ENCODE peak calls at places on chromosome 14, in six cellular contexts. T is GM12865, L is activated T-cell treated with anti-CD3 and anti-CD28 coated beads for 1 hour, X is nucleus accumbens, R is T-helper 17 cell, E is NCI-H1092 treated with DMSO at 0.1 percent for 48 hours. K is an unnamed sample.

GRCh38 chr14:23482814-23483128 is 13.3 kb downstream of the NGDN start:
- DNase-seq in R (no peak), X (no peak), E (no peak), L (no peak), T (no peak), K (no peak)

GRCh38 chr14:101731187-101732080 is 30.1 kb upstream of the PPP2R5C start:
- DNase-seq in E (peak), T (peak), X (peak), L (peak), R (peak), K (peak)

GRCh38 chr14:51517116-51517515 is 134.6 kb upstream of the FRMD6 start:
- DNase-seq in L (no peak), X (no peak), T (no peak), R (no peak), E (peak), K (no peak)

GRCh38 chr14:64421166-64421565 is 33.0 kb downstream of the MTHFD1 start:
- DNase-seq in L (no peak), E (no peak), X (peak), T (no peak), R (no peak), K (no peak)

GRCh38 chr14:74577247-74577947 is 34.6 kb downstream of the LTBP2 start:
- DNase-seq in R (no peak), T (no peak), E (no peak), L (no peak), X (no peak), K (no peak)

GRCh38 chr14:93430319-93430801 is 379 bp upstream of the UNC79 start:
- DNase-seq in T (no peak), L (no peak), R (no peak), E (peak), X (peak), K (peak)

GRCh38 chr14:54085841-54086240 is 129.2 kb upstream of the BMP4 start:
- DNase-seq in X (no peak), L (no peak), R (no peak), T (no peak), E (no peak), K (no peak)

GRCh38 chr14:100715332-100715731 is 11.4 kb upstream of the DLK1 start:
- DNase-seq in X (no peak), R (no peak), E (no peak), L (no peak), T (no peak), K (no peak)

GRCh38 chr14:71523630-71524320 is 408.5 kb upstream of the RGS6 start:
- DNase-seq in T (peak), R (no peak), L (no peak), E (no peak), X (no peak), K (no peak)

GRCh38 chr14:72332054-72332453 is 399.8 kb downstream of the RGS6 start:
- DNase-seq in L (no peak), E (no peak), T (no peak), R (no peak), X (no peak), K (no peak)

GRCh38 chr14:73173092-73173735 is 36.9 kb downstream of the PSEN1 start:
- DNase-seq in L (no peak), T (peak), X (no peak), R (no peak), E (no peak), K (no peak)

GRCh38 chr14:76917759-76918175 is 91.6 kb downstream of the LRRC74A start:
- DNase-seq in E (peak), T (no peak), R (no peak), X (no peak), L (no peak), K (peak)

GRCh38 chr14:70130498-70130897 is 58.3 kb downstream of the SLC8A3 start:
- DNase-seq in E (peak), R (no peak), X (no peak), L (no peak), T (no peak), K (no peak)

GRCh38 chr14:92759300-92759678 is 10.9 kb upstream of the LGMN start:
- DNase-seq in L (no peak), R (no peak), X (no peak), E (no peak), T (peak), K (peak)

GRCh38 chr14:96727980-96728717 is 69.0 kb upstream of the VRK1 start:
- DNase-seq in X (no peak), E (no peak), L (no peak), R (no peak), T (no peak), K (no peak)

GRCh38 chr14:69464829-69465228 is 19.7 kb upstream of the PLEKHD1 start:
- DNase-seq in L (no peak), E (no peak), R (no peak), X (no peak), T (no peak), K (no peak)

GRCh38 chr14:24873551-24873950 is 176.4 kb downstream of the STXBP6 start:
- DNase-seq in X (no peak), T (no peak), R (no peak), E (no peak), L (no peak), K (no peak)

GRCh38 chr14:78297843-78298242 is 127.7 kb downstream of the NRXN3 start:
- DNase-seq in X (no peak), L (no peak), E (no peak), T (no peak), R (no peak), K (no peak)

GRCh38 chr14:104577457-104578301 is 1.9 kb upstream of the C14orf180 start:
- DNase-seq in T (no peak), L (no peak), R (no peak), E (no peak), X (no peak), K (no peak)

GRCh38 chr14:57352771-57353170 is 37.6 kb upstream of the NAA30 start:
- DNase-seq in T (no peak), X (no peak), E (peak), R (no peak), L (no peak), K (no peak)

K was measured in endodermal cell.